ENCODE peak calls at places on chromosome 10, in six cellular contexts. One of them, this sample, is unnamed.

GRCh38 chr10:125560947-125561346 is 122.0 kb downstream of the TEX36 start:
- DNase-seq in transverse colon: no peak
- DNase-seq in sigmoid colon: no peak
- DNase-seq in K562: no peak
- DNase-seq in stomach: no peak
- DNase-seq in esophagus muscularis mucosa: no peak
- DNase-seq in this sample: no peak

GRCh38 chr10:62374862-62375710 is 917 bp downstream of the ZNF365 start:
- DNase-seq in transverse colon: no peak
- DNase-seq in sigmoid colon: no peak
- DNase-seq in K562: no peak
- DNase-seq in stomach: no peak
- DNase-seq in esophagus muscularis mucosa: no peak
- DNase-seq in this sample: no peak

GRCh38 chr10:88113657-88114272 is 250.3 kb downstream of the PTEN start:
- DNase-seq in transverse colon: no peak
- DNase-seq in sigmoid colon: no peak
- DNase-seq in K562: no peak
- DNase-seq in stomach: no peak
- DNase-seq in esophagus muscularis mucosa: peak
- DNase-seq in this sample: no peak

GRCh38 chr10:110495731-110496552 is 1.8 kb upstream of the DUSP5 start:
- DNase-seq in transverse colon: peak
- DNase-seq in sigmoid colon: peak
- DNase-seq in K562: no peak
- DNase-seq in stomach: peak
- DNase-seq in esophagus muscularis mucosa: no peak
- DNase-seq in this sample: peak

GRCh38 chr10:126617208-126617607 is 53.3 kb downstream of the C10orf90 start:
- DNase-seq in transverse colon: no peak
- DNase-seq in sigmoid colon: no peak
- DNase-seq in K562: no peak
- DNase-seq in stomach: no peak
- DNase-seq in esophagus muscularis mucosa: no peak
- DNase-seq in this sample: no peak

GRCh38 chr10:102422586-102423129 is 2.0 kb downstream of the FBXL15 start:
- DNase-seq in transverse colon: peak
- DNase-seq in sigmoid colon: peak
- DNase-seq in K562: peak
- DNase-seq in stomach: peak
- DNase-seq in esophagus muscularis mucosa: peak
- DNase-seq in this sample: peak

GRCh38 chr10:86775056-86775858 is 18.8 kb downstream of the BMPR1A start:
- DNase-seq in transverse colon: no peak
- DNase-seq in sigmoid colon: no peak
- DNase-seq in K562: peak
- DNase-seq in stomach: no peak
- DNase-seq in esophagus muscularis mucosa: no peak
- DNase-seq in this sample: no peak

GRCh38 chr10:48656928-48657327 is 27.7 kb upstream of the WDFY4 start:
- DNase-seq in transverse colon: no peak
- DNase-seq in sigmoid colon: no peak
- DNase-seq in K562: no peak
- DNase-seq in stomach: no peak
- DNase-seq in esophagus muscularis mucosa: no peak
- DNase-seq in this sample: peak

GRCh38 chr10:106540606-106541005 is 623.9 kb downstream of the SORCS1 start:
- DNase-seq in transverse colon: no peak
- DNase-seq in sigmoid colon: no peak
- DNase-seq in K562: no peak
- DNase-seq in stomach: no peak
- DNase-seq in esophagus muscularis mucosa: no peak
- DNase-seq in this sample: no peak

GRCh38 chr10:88995156-88995876 is 4.7 kb downstream of the FAS start:
- DNase-seq in transverse colon: no peak
- DNase-seq in sigmoid colon: no peak
- DNase-seq in K562: no peak
- DNase-seq in stomach: no peak
- DNase-seq in esophagus muscularis mucosa: no peak
- DNase-seq in this sample: no peak

GRCh38 chr10:24958701-24959392 is 6.4 kb upstream of the PRTFDC1 start:
- DNase-seq in transverse colon: peak
- DNase-seq in sigmoid colon: peak
- DNase-seq in K562: peak
- DNase-seq in stomach: no peak
- DNase-seq in esophagus muscularis mucosa: peak
- DNase-seq in this sample: no peak

GRCh38 chr10:97168645-97169044 is 17.1 kb downstream of the SLIT1 start:
- DNase-seq in transverse colon: no peak
- DNase-seq in sigmoid colon: no peak
- DNase-seq in K562: no peak
- DNase-seq in stomach: no peak
- DNase-seq in esophagus muscularis mucosa: no peak
- DNase-seq in this sample: no peak

DNA sequence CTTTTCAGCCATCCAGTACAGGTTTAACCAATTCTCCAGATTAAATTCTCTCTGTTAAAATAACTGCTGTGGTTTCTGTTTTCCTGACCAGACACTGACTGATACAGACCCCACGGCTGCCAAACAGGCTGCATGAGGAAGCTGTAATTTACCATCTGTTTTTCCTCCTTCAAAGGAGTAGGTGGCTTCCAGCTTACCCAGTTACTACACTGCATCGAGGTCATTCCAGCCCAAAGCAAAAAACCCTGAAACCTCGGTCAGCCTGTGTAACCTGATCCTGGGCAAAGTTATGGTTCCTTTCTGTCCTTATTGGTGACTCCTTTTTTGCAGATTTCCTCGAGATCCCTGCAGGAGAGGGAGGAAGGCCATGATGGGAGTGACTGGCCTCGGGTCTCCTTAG is 27.9 kb upstream of the LOXL4 start:
- DNase-seq in transverse colon: no peak
- DNase-seq in sigmoid colon: no peak
- DNase-seq in K562: no peak
- DNase-seq in stomach: no peak
- DNase-seq in esophagus muscularis mucosa: no peak
- DNase-seq in this sample: no peak
- H3K4me3 ChIP-seq in transverse colon: no peak
- H3K4me3 ChIP-seq in sigmoid colon: no peak
- H3K4me3 ChIP-seq in K562: no peak
- H3K4me3 ChIP-seq in stomach: no peak
- H3K4me3 ChIP-seq in esophagus muscularis mucosa: no peak
- H3K4me3 ChIP-seq in this sample: no peak

GRCh38 chr10:133394064-133394663 is at the start of gene MTG1:
- DNase-seq in transverse colon: peak
- DNase-seq in sigmoid colon: peak
- DNase-seq in K562: peak
- DNase-seq in stomach: peak
- DNase-seq in esophagus muscularis mucosa: peak
- DNase-seq in this sample: peak
- TF ChIP-seq POLR2A in transverse colon: peak
- TF ChIP-seq POLR2A in sigmoid colon: peak
- TF ChIP-seq POLR2A in K562: peak
- TF ChIP-seq POLR2A in stomach: no peak
- TF ChIP-seq POLR2A in esophagus muscularis mucosa: peak
- TF ChIP-seq POLR2A in this sample: peak

GRCh38 chr10:58641095-58641531 is 128.4 kb downstream of the BICC1 start:
- DNase-seq in transverse colon: no peak
- DNase-seq in sigmoid colon: no peak
- DNase-seq in K562: no peak
- DNase-seq in stomach: no peak
- DNase-seq in esophagus muscularis mucosa: no peak
- DNase-seq in this sample: no peak
- TF ChIP-seq POLR2AphosphoS5 in transverse colon: no peak
- TF ChIP-seq POLR2AphosphoS5 in sigmoid colon: peak
- TF ChIP-seq POLR2AphosphoS5 in K562: no peak
- TF ChIP-seq POLR2AphosphoS5 in stomach: no peak
- TF ChIP-seq POLR2AphosphoS5 in esophagus muscularis mucosa: no peak
- TF ChIP-seq POLR2AphosphoS5 in this sample: no peak

DNA sequence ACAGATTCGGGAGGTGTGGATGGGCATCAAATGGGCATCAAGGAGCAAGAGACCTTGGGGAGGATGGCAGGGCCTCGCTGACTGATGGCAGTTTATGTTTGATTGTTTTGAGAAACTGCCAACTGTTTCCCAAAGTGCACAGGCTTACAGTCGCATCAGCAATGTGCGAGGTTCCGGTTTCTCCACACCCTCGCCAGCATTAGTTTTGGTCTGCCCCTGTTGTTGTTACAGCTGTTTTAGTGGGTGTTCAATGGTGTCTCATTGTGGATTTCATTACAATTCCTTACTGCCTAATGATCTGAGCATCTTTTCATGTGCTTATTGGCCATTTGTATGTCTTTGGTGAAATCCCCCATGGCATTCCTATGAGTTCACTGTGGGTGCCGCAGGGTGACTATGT is 24.4 kb downstream of the AKR1E2 start:
- DNase-seq in transverse colon: no peak
- DNase-seq in sigmoid colon: no peak
- DNase-seq in K562: no peak
- DNase-seq in stomach: no peak
- DNase-seq in esophagus muscularis mucosa: peak
- DNase-seq in this sample: no peak
- H3K4me3 ChIP-seq in transverse colon: no peak
- H3K4me3 ChIP-seq in sigmoid colon: no peak
- H3K4me3 ChIP-seq in K562: no peak
- H3K4me3 ChIP-seq in stomach: no peak
- H3K4me3 ChIP-seq in esophagus muscularis mucosa: no peak
- H3K4me3 ChIP-seq in this sample: no peak

GRCh38 chr10:16585103-16585502 is 63.4 kb upstream of the C1QL3 start:
- DNase-seq in transverse colon: no peak
- DNase-seq in sigmoid colon: no peak
- DNase-seq in K562: no peak
- DNase-seq in stomach: no peak
- DNase-seq in esophagus muscularis mucosa: no peak
- DNase-seq in this sample: no peak
- TF ChIP-seq POLR2A in transverse colon: no peak
- TF ChIP-seq POLR2A in sigmoid colon: no peak
- TF ChIP-seq POLR2A in K562: no peak
- TF ChIP-seq POLR2A in stomach: no peak
- TF ChIP-seq POLR2A in esophagus muscularis mucosa: no peak
- TF ChIP-seq POLR2A in this sample: no peak

DNA sequence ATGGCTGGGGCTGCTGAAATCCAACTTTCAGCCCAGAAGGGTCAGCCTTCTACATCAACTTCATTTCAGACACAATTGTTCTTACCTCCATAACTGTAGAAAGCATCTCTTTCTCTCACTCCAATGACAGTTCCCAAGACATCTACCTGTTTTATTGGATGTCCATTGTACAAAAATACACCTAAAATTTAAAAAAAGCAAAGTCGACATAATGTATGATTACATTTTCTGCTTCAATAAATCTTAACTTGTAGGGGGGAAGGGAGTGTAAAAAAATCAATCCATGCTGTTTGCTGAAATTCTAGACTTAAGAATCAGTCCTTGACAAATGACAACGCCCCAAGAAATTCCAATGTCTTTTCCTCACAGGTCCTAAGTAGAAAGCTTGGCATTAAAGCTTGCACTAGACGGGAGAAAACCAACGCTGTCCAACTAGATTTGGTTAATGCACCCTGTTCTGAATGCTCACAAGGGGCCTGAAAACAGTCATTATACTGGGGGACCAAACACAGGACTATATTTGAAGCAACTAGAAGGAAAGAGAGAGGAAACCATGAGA is 7.5 kb downstream of the STN1 start:
- DNase-seq in transverse colon: no peak
- DNase-seq in sigmoid colon: no peak
- DNase-seq in K562: no peak
- DNase-seq in stomach: no peak
- DNase-seq in esophagus muscularis mucosa: no peak
- DNase-seq in this sample: no peak
- TF ChIP-seq POLR2AphosphoS5 in transverse colon: no peak
- TF ChIP-seq POLR2AphosphoS5 in sigmoid colon: no peak
- TF ChIP-seq POLR2AphosphoS5 in K562: no peak
- TF ChIP-seq POLR2AphosphoS5 in stomach: no peak
- TF ChIP-seq POLR2AphosphoS5 in esophagus muscularis mucosa: no peak
- TF ChIP-seq POLR2AphosphoS5 in this sample: no peak

DNA sequence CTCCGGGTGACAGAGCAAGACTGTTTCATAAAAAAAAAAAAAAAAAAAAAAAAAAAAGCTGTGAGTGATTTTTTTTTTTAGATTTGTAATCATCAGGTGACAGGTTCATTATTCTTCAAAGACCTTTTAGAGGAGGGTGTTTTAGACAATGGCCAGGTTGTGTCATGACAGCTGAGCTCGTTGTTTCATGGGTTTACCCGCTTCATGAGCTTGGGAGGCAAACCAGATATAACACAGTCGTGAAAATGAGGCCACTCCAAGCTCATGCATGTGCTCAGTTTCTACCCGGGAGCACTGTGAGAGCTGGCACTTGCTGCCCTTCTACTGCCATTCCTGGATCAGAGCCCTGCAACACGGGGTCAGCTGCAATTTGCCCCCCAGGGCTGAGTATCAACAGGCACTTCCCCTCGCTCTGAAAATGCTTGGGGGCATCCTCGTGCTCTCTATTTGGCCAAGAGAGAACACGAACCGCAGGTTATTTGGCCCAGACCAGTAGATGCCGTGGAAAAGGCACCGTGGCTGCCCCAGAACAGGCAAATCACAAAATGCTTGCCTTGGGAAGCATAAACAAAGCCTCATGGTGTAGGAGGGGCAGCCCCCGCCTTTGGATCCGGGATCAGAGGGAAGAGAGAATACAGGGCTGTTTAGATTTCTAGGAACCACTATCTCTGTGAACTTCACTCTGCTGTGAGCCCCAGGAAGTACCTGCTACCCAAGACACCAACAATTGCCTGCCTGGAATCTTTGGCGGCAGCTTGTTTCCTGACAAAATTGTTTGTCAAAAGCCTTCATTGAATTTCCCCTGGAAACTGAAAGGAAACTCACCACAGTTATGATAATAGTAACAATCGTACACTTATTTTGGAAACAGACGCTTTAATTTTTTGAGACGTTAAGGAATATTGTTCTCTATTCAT is 371.0 kb downstream of the FRMD4A start:
- DNase-seq in transverse colon: no peak
- DNase-seq in sigmoid colon: no peak
- DNase-seq in K562: no peak
- DNase-seq in stomach: no peak
- DNase-seq in esophagus muscularis mucosa: no peak
- DNase-seq in this sample: no peak
- H3K4me3 ChIP-seq in transverse colon: no peak
- H3K4me3 ChIP-seq in sigmoid colon: no peak
- H3K4me3 ChIP-seq in K562: no peak
- H3K4me3 ChIP-seq in stomach: no peak
- H3K4me3 ChIP-seq in esophagus muscularis mucosa: peak
- H3K4me3 ChIP-seq in this sample: no peak